ENCODE peak calls at places on chromosomes 4 and X, in six cellular contexts. P, O, K, D, U and E are unnamed samples.

GRCh38 chr4:7487464-7487863 is 52.7 kb upstream of the PSAPL1 start:
- DNase-seq in P (no peak), O (no peak), K (no peak), D (no peak), U (no peak), E (no peak)

GRCh38 chr4:131644619-131645018 is 1504.5 kb upstream of the PCDH10 start:
- DNase-seq in P (no peak), O (no peak), K (no peak), D (no peak), U (peak), E (no peak)

GRCh38 chrX:1020634-1021166 is 191.7 kb downstream of the CRLF2 start:
- DNase-seq in P (no peak), O (no peak), K (no peak), D (no peak), U (no peak), E (no peak)

GRCh38 chr4:151627491-151627890 is 133.3 kb downstream of the GATB start:
- DNase-seq in P (no peak), O (no peak), K (no peak), D (no peak), U (no peak), E (no peak)

GRCh38 chr4:174284181-174284886 is 623 bp downstream of the CEP44 start:
- DNase-seq in P (no peak), O (peak), K (no peak), D (no peak), U (peak), E (peak)

GRCh38 chr4:4948370-4948769 is 70.9 kb downstream of the CYTL1 start:
- DNase-seq in P (no peak), O (no peak), K (no peak), D (no peak), U (no peak), E (no peak)

GRCh38 chr4:64617813-64618212 is 208.6 kb upstream of the TECRL start:
- DNase-seq in P (no peak), O (no peak), K (no peak), D (no peak), U (no peak), E (peak)

GRCh38 chr4:70586841-70587240 is 5.2 kb upstream of the AMBN start:
- DNase-seq in P (no peak), O (no peak), K (no peak), D (no peak), U (no peak), E (no peak)

GRCh38 chrX:7027071-7027470 is 120.4 kb upstream of the STS start:
- DNase-seq in P (no peak), O (no peak), K (no peak), D (no peak), U (no peak), E (no peak)